ENCODE peak calls at places on chromosome 15, in six cellular contexts. T, L, W, E, K and J are unnamed samples.

GRCh38 chr15:62344806-62345539 is 179.9 kb upstream of the C2CD4B start:
- DNase-seq in L (peak), T (peak), W (peak), E (peak), K (no peak), J (peak)

GRCh38 chr15:49964071-49964470 is 155.0 kb downstream of the ATP8B4 start:
- DNase-seq in E (no peak), L (no peak), T (no peak), K (no peak), W (no peak), J (no peak)

GRCh38 chr15:65399001-65399706 is 21.4 kb upstream of the IGDCC3 start:
- DNase-seq in T (no peak), K (no peak), L (no peak), W (no peak), E (no peak), J (no peak)

GRCh38 chr15:40928975-40929729 is at the start of gene DLL4:
- DNase-seq in E (no peak), K (no peak), T (peak), W (peak), L (peak), J (no peak)

GRCh38 chr15:66670198-66670597 is 31.8 kb upstream of the SMAD6 start:
- DNase-seq in W (no peak), E (no peak), L (no peak), T (no peak), K (no peak), J (no peak)

GRCh38 chr15:59369597-59369996 is 3.1 kb downstream of the MYO1E start:
- DNase-seq in T (peak), K (no peak), W (no peak), L (no peak), E (no peak), J (no peak)

GRCh38 chr15:32029409-32029861 is 880 bp upstream of the CHRNA7 start:
- DNase-seq in E (no peak), L (peak), K (peak), W (peak), T (no peak), J (no peak)

GRCh38 chr15:40941528-40942336 is 11.5 kb upstream of the CHAC1 start:
- DNase-seq in K (peak), L (peak), W (peak), T (peak), E (peak), J (peak)

GRCh38 chr15:43346305-43346704 is 15.9 kb upstream of the LCMT2 start:
- DNase-seq in L (no peak), K (no peak), T (no peak), W (no peak), E (no peak), J (peak)

GRCh38 chr15:88649286-88649733 is 10.5 kb downstream of the ISG20 start:
- DNase-seq in K (peak), E (peak), T (peak), W (peak), L (no peak), J (peak)

GRCh38 chr15:93152951-93153350 is 63.9 kb upstream of the RGMA start:
- DNase-seq in L (no peak), T (no peak), W (no peak), K (peak), E (no peak), J (no peak)